ENCODE peak calls at places on chromosome 18, in four cellular contexts. V, S, D and H are unnamed samples.

GRCh38 chr18:2641638-2642037 is 13.9 kb upstream of the SMCHD1 start:
- DNase-seq in D (no peak), V (no peak), S (no peak), H (no peak)

GRCh38 chr18:62759704-62760402 is 44.5 kb downstream of the PHLPP1 start:
- DNase-seq in S (no peak), D (no peak), V (no peak), H (no peak)

GRCh38 chr18:61435064-61435652 is 101.9 kb downstream of the CDH20 start:
- DNase-seq in S (peak), D (peak), V (peak), H (no peak)

GRCh38 chr18:376307-376706 is 108.5 kb upstream of the THOC1 start:
- DNase-seq in S (no peak), D (no peak), V (no peak), H (no peak)

GRCh38 chr18:45619062-45619825 is 4.0 kb downstream of the SLC14A2 start:
- DNase-seq in V (no peak), S (no peak), D (no peak), H (no peak)

GRCh38 chr18:42274488-42275137 is 319.6 kb downstream of the PIK3C3 start:
- DNase-seq in V (no peak), S (no peak), D (peak), H (no peak)

GRCh38 chr18:49727816-49728215 is 85.5 kb downstream of the ACAA2 start:
- DNase-seq in D (no peak), S (no peak), V (no peak), H (no peak)

GRCh38 chr18:52716926-52717325 is 376.9 kb downstream of the DCC start:
- DNase-seq in S (peak), D (peak), V (no peak), H (peak)

GRCh38 chr18:73975266-73975665 is 172.4 kb downstream of the FBXO15 start:
- DNase-seq in D (no peak), S (no peak), V (no peak), H (no peak)

GRCh38 chr18:8947576-8947975 is 154.9 kb upstream of the NDUFV2 start:
- DNase-seq in V (no peak), D (no peak), S (no peak), H (no peak)
- TF ChIP-seq ELF4 in V (no peak), D (no peak), S (no peak), H (no peak)

DNA sequence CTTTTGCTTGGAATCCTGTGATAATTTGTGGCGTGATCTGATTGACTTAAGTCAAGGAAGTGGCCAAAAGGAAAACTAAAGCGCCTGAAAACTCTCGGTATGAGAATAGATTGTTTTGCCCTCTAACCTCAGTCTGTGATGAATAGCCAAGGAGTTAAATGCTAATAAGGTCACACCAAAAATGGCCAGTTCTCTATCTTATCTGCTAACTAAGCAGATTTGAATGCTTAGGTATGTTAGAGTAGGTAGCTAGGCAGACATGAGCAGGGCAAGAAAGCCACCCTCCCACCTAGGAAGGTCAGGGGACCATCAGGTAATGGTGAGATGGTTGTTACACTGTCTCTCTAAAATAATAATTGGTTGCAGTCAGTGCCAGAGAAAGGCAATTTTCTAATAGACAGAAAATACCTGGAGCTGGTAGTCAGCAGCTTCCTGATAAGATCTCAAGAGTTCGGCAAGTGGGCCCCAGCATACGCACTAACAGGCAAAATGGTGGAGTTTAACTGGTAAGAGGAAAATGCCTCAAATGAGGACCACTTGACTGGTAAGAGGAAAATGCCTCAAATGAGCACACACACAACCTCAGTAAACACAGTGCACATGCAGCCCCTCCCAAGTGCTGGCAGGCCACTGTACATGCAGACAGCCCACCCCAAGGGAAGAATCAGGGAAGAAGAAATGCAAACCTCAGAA is 468.4 kb downstream of the MBD2 start:
- DNase-seq in D (no peak), V (no peak), S (no peak), H (no peak)
- TF ChIP-seq ELF4 in D (no peak), V (no peak), S (no peak), H (no peak)

GRCh38 chr18:58088723-58089074 is 44.7 kb downstream of the NEDD4L start:
- DNase-seq in D (no peak), S (no peak), V (no peak), H (no peak)

GRCh38 chr18:58095251-58095650 is 51.2 kb downstream of the NEDD4L start:
- DNase-seq in V (no peak), D (no peak), S (no peak), H (peak)

GRCh38 chr18:58093311-58093790 is 49.3 kb downstream of the NEDD4L start:
- DNase-seq in D (no peak), S (no peak), V (no peak), H (no peak)

GRCh38 chr18:58087928-58088722 is 44.1 kb downstream of the NEDD4L start:
- DNase-seq in D (no peak), S (no peak), V (peak), H (no peak)

DNA sequence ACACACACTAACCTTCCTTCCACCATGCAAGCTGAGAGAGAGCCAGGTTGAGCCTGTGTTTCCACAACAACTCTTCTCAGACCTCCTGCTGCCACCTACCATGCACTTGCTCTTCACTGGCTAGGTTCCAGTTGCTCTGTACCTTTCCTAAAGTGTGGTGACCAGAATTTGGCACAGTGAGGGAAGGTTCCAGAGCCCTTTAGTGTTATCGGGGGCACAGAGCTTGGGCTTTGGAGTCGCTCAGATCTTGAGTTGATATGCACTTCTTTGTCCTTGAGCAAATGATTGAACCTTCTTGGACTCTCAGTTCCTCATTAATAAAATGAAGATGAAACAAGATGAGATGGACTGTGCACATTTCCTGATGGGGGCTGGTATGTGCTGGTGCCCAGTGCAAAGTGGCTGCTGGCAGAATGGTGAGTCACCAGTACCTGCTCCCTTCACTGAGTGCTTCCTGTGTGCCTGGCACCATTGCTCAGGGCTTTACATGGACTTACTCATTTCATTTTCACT is 47.1 kb downstream of the NEDD4L start:
- DNase-seq in V (no peak), D (no peak), S (no peak), H (no peak)
- TF ChIP-seq ELF4 in V (no peak), D (no peak), S (no peak), H (no peak)

GRCh38 chr18:3814840-3815239 is 364.9 kb downstream of the TGIF1 start:
- DNase-seq in S (no peak), D (no peak), V (no peak), H (no peak)
- TF ChIP-seq ELF4 in S (no peak), D (no peak), V (no peak), H (no peak)